ENCODE peak calls at places on chromosomes 13 and 19, in four cellular contexts. A is neural progenitor cell, H is kidney epithelial cell, Z is left ventricle myocardium inferior. I is an unnamed sample.

GRCh38 chr13:78993792-78994191 is 334.8 kb upstream of the OBI1 start:
- DNase-seq in A (peak; percentile 21), H (no peak), Z (no peak), I (no peak)

GRCh38 chr19:43562698-43563241 is 12.6 kb downstream of the XRCC1 start:
- DNase-seq in A (no peak), H (peak; percentile 29), Z (peak; percentile 83), I (peak; percentile 89)

GRCh38 chr19:12733907-12734214 is 623 bp downstream of the TRIR start:
- DNase-seq in A (no peak), H (no peak), Z (no peak), I (no peak)

GRCh38 chr13:27965740-27966640 is 3.1 kb downstream of the CDX2 start:
- DNase-seq in A (peak; percentile 87), H (no peak), Z (no peak), I (no peak)

GRCh38 chr13:111792956-111793355 is 274.0 kb upstream of the SOX1 start:
- DNase-seq in A (no peak), H (no peak), Z (no peak), I (no peak)

GRCh38 chr13:75411924-75412537 is 69.9 kb downstream of the TBC1D4 start:
- DNase-seq in A (no peak), H (no peak), Z (no peak), I (no peak)

GRCh38 chr19:48509467-48510194 is 2.0 kb downstream of the LMTK3 start:
- DNase-seq in A (peak; percentile 34), H (no peak), Z (no peak), I (no peak)

GRCh38 chr13:111187879-111188643 is 73.0 kb downstream of the ARHGEF7 start:
- DNase-seq in A (no peak), H (no peak), Z (no peak), I (no peak)

GRCh38 chr19:55041627-55042343 is 3.7 kb upstream of the GP6 start:
- DNase-seq in A (no peak), H (no peak), Z (no peak), I (no peak)

GRCh38 chr13:113943821-113944565 is 29.9 kb downstream of the C13orf46 start:
- DNase-seq in A (no peak), H (no peak), Z (peak; percentile 8), I (no peak)

GRCh38 chr13:40619479-40619814 is 47.0 kb downstream of the FOXO1 start:
- DNase-seq in A (no peak), H (no peak), Z (no peak), I (no peak)

GRCh38 chr13:29496241-29496712 is 99.2 kb downstream of the SLC7A1 start:
- DNase-seq in A (no peak), H (no peak), Z (peak; percentile 53), I (no peak)

GRCh38 chr13:86085890-86086289 is 286.7 kb upstream of the SLITRK6 start:
- DNase-seq in A (no peak), H (no peak), Z (no peak), I (no peak)

GRCh38 chr19:6238643-6239281 is 41.0 kb downstream of the MLLT1 start:
- DNase-seq in A (no peak), H (no peak), Z (peak; percentile 70), I (no peak)

GRCh38 chr13:98233127-98233526 is 56.1 kb upstream of the RNF113B start:
- DNase-seq in A (no peak), H (no peak), Z (no peak), I (no peak)

GRCh38 chr13:80001510-80001842 is 339.4 kb downstream of the SPRY2 start:
- DNase-seq in A (no peak), H (no peak), Z (no peak), I (no peak)

GRCh38 chr13:26249551-26249950 is 4.4 kb upstream of the CDK8 start:
- DNase-seq in A (no peak), H (no peak), Z (no peak), I (no peak)

GRCh38 chr19:2618611-2619010 is 83.9 kb downstream of the GNG7 start:
- DNase-seq in A (no peak), H (no peak), Z (peak; percentile 69), I (peak; percentile 91)

GRCh38 chr13:21735621-21736401 is 64.9 kb downstream of the FGF9 start:
- DNase-seq in A (no peak), H (no peak), Z (peak; percentile 24), I (no peak)

GRCh38 chr13:41137951-41138350 is 5.3 kb upstream of the KBTBD6 start:
- DNase-seq in A (no peak), H (peak; percentile 47), Z (no peak), I (no peak)

GRCh38 chr19:19361075-19361594 is 40.5 kb downstream of the MAU2 start:
- DNase-seq in A (peak; percentile 85), H (peak; percentile 44), Z (peak; percentile 78), I (peak; percentile 66)

GRCh38 chr13:87129602-87130300 is 541.4 kb upstream of the SLITRK5 start:
- DNase-seq in A (no peak), H (no peak), Z (no peak), I (no peak)

GRCh38 chr19:55069137-55069858 is 6.3 kb upstream of the RDH13 start:
- DNase-seq in A (peak; percentile 61), H (no peak), Z (no peak), I (no peak)

GRCh38 chr13:45303866-45304265 is 37.1 kb downstream of the TPT1 start:
- DNase-seq in A (no peak), H (no peak), Z (no peak), I (no peak)

GRCh38 chr13:100454876-100455275 is 133.7 kb downstream of the GGACT start:
- DNase-seq in A (no peak), H (no peak), Z (no peak), I (no peak)

GRCh38 chr19:35220315-35220921 is 8.1 kb downstream of the FAM187B start:
- DNase-seq in A (no peak), H (no peak), Z (no peak), I (no peak)

GRCh38 chr19:21143846-21144245 is 2.0 kb downstream of the ZNF431 start:
- DNase-seq in A (no peak), H (no peak), Z (no peak), I (no peak)

GRCh38 chr13:45783346-45784043 is 68.1 kb downstream of the SIAH3 start:
- DNase-seq in A (no peak), H (no peak), Z (no peak), I (no peak)

GRCh38 chr19:2728783-2729387 is 7.7 kb upstream of the DIRAS1 start:
- DNase-seq in A (no peak), H (no peak), Z (no peak), I (no peak)

GRCh38 chr13:42354246-42355117 is 82.5 kb downstream of the AKAP11 start:
- DNase-seq in A (peak; percentile 52), H (peak; percentile 21), Z (no peak), I (no peak)

GRCh38 chr13:75299913-75300862 is 181.8 kb downstream of the TBC1D4 start:
- DNase-seq in A (no peak), H (no peak), Z (no peak), I (no peak)

GRCh38 chr13:20230913-20231838 is 943 bp downstream of the GJB6 start:
- DNase-seq in A (peak; percentile 17), H (no peak), Z (no peak), I (no peak)

GRCh38 chr13:20231839-20232555 is at the start of gene GJB6:
- DNase-seq in A (peak; percentile 82), H (no peak), Z (no peak), I (no peak)

GRCh38 chr13:20227730-20228129 is 4.4 kb downstream of the GJB6 start:
- DNase-seq in A (no peak), H (no peak), Z (no peak), I (no peak)

GRCh38 chr13:20227288-20227687 is 4.8 kb downstream of the GJB6 start:
- DNase-seq in A (no peak), H (no peak), Z (no peak), I (no peak)

DNA sequence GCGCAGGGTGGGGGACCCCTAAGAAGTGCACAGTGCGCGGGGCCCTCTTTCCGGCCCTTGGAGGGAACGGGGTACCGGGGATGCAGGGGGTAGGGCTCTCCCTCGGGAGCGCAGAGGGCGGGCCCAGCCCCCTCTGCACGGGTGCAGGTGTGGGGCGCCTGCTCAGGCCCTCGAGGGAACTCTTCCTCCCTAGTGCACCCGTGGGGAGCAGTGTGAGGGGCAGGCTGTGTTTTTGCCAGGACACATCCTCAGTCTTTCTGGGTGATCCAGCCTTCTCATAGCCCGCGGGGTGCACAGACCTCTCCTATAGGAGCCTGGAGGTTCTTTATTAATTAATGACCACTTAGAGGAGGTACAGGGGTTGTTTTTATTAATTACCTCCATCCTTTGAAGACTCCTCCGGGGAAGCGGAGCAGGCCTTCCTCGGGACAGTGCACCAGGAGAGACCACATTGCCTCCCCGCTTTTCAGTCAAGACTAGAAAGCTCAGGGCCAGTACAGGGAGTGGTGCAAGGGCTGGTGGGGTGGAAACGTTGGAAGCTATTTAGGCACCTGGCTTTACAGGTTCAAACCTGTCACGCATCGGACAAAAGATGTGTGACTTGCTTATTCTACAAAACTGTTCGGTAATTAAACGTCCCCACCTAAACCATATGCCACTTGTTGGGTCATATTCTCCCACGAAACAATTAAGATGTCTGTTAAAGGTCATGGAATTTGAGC is 598 bp upstream of the GJB6 start:
- DNase-seq in A (no peak), H (no peak), Z (no peak), I (no peak)
- H3K4me3 ChIP-seq in A (peak overlapping the region; percentile 57), H (peak overlapping the region; percentile 34), Z (peak overlapping the region; percentile 58), I (no peak overlapping the region)

GRCh38 chr19:8366961-8367326 is 3.0 kb downstream of the ANGPTL4 start:
- DNase-seq in A (no peak), H (no peak), Z (no peak), I (no peak)
- H3K4me3 ChIP-seq in A (peak overlapping the region; percentile 10), H (no peak overlapping the region), Z (peak overlapping the region; percentile 80), I (no peak overlapping the region)

DNA sequence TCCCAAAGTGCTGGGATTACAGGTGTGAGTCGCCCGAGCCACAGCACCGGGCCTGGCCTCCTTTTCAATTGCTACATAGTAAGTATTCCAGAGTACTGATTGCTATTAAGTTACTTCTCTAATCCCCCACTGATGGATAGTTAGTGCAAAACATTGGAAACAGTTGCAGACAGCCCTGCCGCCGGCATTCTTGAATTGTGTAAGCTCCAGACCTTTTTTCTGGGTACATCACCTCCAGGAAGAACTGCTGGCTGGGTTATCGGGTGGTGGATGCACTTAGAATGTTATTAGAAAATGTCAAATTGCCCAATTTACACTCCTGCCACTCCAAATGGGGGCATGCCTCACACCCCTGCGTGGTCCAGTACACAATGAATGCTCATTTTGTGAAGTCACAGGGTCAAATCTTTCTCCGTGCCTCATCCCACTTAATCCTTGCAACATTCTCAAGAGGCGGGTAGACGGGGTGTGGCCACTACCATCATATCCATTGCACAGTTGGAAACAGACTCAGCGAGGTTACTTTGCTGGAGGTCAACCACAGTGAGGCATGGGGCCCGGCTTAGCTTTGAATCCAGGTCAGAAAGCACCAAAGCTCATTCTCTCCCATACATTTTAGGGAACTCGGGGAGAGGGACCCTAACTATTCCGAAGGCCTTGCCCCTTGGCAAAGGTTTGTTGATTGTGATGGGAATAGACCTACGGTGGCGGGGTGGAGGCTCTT is 1.0 kb upstream of the KDM4B start:
- DNase-seq in A (peak; percentile 27), H (no peak), Z (no peak), I (no peak)
- H3K4me3 ChIP-seq in A (peak overlapping the region; percentile 34), H (peak overlapping the region; percentile 27), Z (peak overlapping the region; percentile 58), I (no peak overlapping the region)

DNA sequence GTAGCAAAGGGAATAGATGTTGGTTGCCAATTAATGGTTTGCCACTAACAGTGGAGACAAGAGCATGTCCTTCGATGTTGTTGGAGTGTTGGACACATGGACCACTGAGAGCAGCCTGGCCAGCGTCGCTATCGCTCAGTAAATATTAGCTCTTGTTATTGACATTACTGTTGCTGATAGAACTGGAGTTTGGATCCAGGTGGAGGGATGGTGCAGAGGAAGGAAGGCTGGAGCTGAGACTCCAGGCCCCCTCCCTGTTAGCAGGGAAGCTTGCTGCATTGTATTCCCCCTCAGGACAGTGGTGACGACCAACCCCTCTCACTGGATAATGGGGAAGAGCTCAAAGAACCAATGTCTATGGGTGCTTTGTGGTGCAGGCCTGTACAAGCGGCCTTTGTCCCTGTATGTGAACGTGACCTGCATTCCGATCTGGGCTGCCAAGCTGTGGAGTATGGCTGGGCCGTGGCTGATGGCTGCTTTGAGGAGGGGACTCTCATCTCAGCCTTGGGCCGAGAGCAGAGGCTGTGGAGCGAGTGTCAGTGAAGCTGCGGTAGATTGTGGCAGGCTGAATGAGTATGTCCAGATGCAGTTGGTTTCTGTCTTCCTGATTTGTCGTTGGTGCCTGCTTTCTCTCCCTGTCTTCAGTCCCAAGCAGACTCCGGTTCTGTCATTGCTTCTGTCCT is 7.0 kb downstream of the CLASRP start:
- DNase-seq in A (no peak), H (no peak), Z (no peak), I (no peak)
- H3K4me3 ChIP-seq in A (no peak overlapping the region), H (no peak overlapping the region), Z (no peak overlapping the region), I (no peak overlapping the region)